ENCODE peak calls at places on chromosomes 1 and 21, in six cellular contexts. Y is hepatocyte, F is mesendoderm, L is PC-9, R is Peyer's patch, U is IMR-90. E is an unnamed sample.
A peak's percentile ranks its signal among the peaks of the same experiment; 100 is the strongest.

GRCh38 chr1:1349256-1350012 is at the start of gene DVL1:
- DNase-seq in Y (peak; percentile 86), F (peak; percentile 75), L (peak; percentile 60), R (peak; percentile 66), U (peak; percentile 58), E (peak; percentile 51)

GRCh38 chr1:23643668-23644554 is 47.7 kb upstream of the RPL11 start:
- DNase-seq in Y (no peak), F (no peak), L (no peak), R (no peak), U (no peak), E (no peak)

GRCh38 chr1:198829948-198830347 is 191.1 kb downstream of the PTPRC start:
- DNase-seq in Y (no peak), F (peak; percentile 59), L (no peak), R (no peak), U (peak; percentile 35), E (no peak)

GRCh38 chr1:226937940-226938725 is 2.0 kb upstream of the COQ8A start:
- DNase-seq in Y (no peak), F (no peak), L (no peak), R (no peak), U (no peak), E (peak; percentile 83)

GRCh38 chr21:45318556-45319341 is 31.1 kb upstream of the POFUT2 start:
- DNase-seq in Y (peak; percentile 78), F (no peak), L (peak; percentile 90), R (no peak), U (peak; percentile 54), E (no peak)

GRCh38 chr1:41918450-41919043 is at the start of gene HIVEP3:
- DNase-seq in Y (no peak), F (peak; percentile 68), L (peak; percentile 14), R (no peak), U (no peak), E (no peak)

GRCh38 chr21:41593784-41594138 is 85.8 kb upstream of the TMPRSS2 start:
- DNase-seq in Y (peak; percentile 71), F (peak; percentile 22), L (no peak), R (no peak), U (no peak), E (peak; percentile 95)

GRCh38 chr1:46526013-46526688 is 25.3 kb downstream of the KNCN start:
- DNase-seq in Y (no peak), F (no peak), L (no peak), R (no peak), U (no peak), E (no peak)

GRCh38 chr1:116262207-116262994 is 110.6 kb upstream of the ATP1A1 start:
- DNase-seq in Y (no peak), F (no peak), L (no peak), R (peak; percentile 22), U (no peak), E (no peak)

GRCh38 chr1:49523764-49524163 is 500.0 kb downstream of the AGBL4 start:
- DNase-seq in Y (no peak), F (no peak), L (no peak), R (no peak), U (no peak), E (no peak)

GRCh38 chr1:154607084-154607747 is 770 bp downstream of the ADAR start:
- DNase-seq in Y (peak; percentile 39), F (peak; percentile 43), L (no peak), R (peak; percentile 36), U (peak; percentile 79), E (peak; percentile 56)

GRCh38 chr1:23194119-23194984 is 22.9 kb downstream of the HTR1D start:
- DNase-seq in Y (no peak), F (peak; percentile 56), L (peak; percentile 46), R (no peak), U (peak; percentile 95), E (no peak)

GRCh38 chr1:231603598-231604275 is 22.9 kb upstream of the DISC1 start:
- DNase-seq in Y (peak; percentile 74), F (peak; percentile 77), L (peak; percentile 40), R (peak; percentile 31), U (peak; percentile 54), E (peak; percentile 71)

GRCh38 chr1:29453502-29454240 is 217.3 kb downstream of the PTPRU start:
- DNase-seq in Y (peak; percentile 63), F (peak; percentile 90), L (peak; percentile 25), R (no peak), U (peak; percentile 53), E (peak; percentile 12)

GRCh38 chr1:89943846-89944781 is 50.8 kb upstream of the ZNF326 start:
- DNase-seq in Y (no peak), F (no peak), L (no peak), R (no peak), U (peak; percentile 31), E (no peak)

GRCh38 chr1:64664287-64664686 is 80.6 kb upstream of the RAVER2 start:
- DNase-seq in Y (no peak), F (no peak), L (no peak), R (no peak), U (no peak), E (no peak)

GRCh38 chr1:28915036-28915895 is 897 bp downstream of the EPB41 start:
- DNase-seq in Y (peak; percentile 64), F (peak; percentile 82), L (peak; percentile 29), R (peak; percentile 26), U (peak; percentile 41), E (peak; percentile 51)

GRCh38 chr1:221736714-221737113 is 5.2 kb downstream of the DUSP10 start:
- DNase-seq in Y (no peak), F (no peak), L (no peak), R (no peak), U (no peak), E (no peak)

GRCh38 chr1:221735976-221736375 is 5.9 kb downstream of the DUSP10 start:
- DNase-seq in Y (no peak), F (no peak), L (no peak), R (no peak), U (no peak), E (no peak)

GRCh38 chr1:221732052-221732451 is 9.8 kb downstream of the DUSP10 start:
- DNase-seq in Y (no peak), F (no peak), L (no peak), R (no peak), U (no peak), E (no peak)

GRCh38 chr1:221729771-221730170 is 12.1 kb downstream of the DUSP10 start:
- DNase-seq in Y (no peak), F (no peak), L (no peak), R (no peak), U (peak; percentile 59), E (no peak)

DNA sequence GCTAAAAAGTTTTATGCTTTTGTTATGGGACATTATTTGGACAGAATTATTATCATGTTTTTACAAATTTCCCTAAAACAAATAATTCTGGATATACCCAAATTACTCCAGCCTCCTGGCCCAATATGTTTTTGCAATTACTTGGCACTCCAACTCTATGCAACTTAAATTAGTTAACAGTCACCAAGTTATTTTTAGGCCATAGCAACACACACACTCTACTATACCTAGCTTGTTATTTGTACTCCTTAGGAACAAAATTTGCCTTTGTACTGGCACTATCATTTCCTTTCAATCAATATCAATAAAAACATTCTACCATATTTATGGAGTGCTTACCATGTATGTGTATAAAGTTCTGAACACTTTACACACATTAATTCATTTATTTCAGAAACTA is 7.7 kb downstream of the DUSP10 start:
- DNase-seq in Y (no peak), F (no peak), L (no peak), R (no peak), U (no peak), E (no peak)
- H3K4me1 ChIP-seq in Y (peaks cover 4% of the 10 kb centered on the region), F (no peaks in the 10 kb centered on the region), L (no peaks in the 10 kb centered on the region), R (peaks cover 17% of the 10 kb centered on the region), U (peaks cover 31% of the 10 kb centered on the region), E (peaks cover 10% of the 10 kb centered on the region)

DNA sequence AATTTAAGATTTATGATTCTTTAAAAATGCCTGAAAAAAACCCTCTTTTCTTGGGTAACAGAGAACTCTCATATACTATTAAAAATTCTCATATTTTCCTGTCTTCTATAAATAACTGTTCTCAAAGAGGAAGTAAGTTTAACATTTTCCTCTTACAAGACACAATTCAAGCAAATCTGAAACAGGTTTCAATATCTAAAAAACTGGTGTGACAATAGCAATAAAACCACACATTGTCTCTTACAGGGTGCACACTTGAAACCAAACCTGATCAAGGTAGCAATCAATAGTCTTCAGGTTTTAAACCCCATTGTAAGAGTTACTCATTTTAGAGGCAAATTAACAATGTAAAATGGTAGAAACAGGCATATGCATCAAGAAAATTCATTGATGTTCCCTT is 28.0 kb downstream of the FUBP1 start:
- DNase-seq in Y (no peak), F (no peak), L (no peak), R (no peak), U (no peak), E (no peak)
- H3K4me1 ChIP-seq in Y (no peaks in the 10 kb centered on the region), F (no peaks in the 10 kb centered on the region), L (no peaks in the 10 kb centered on the region), R (no peaks in the 10 kb centered on the region), U (peaks cover 2% of the 10 kb centered on the region), E (no peaks in the 10 kb centered on the region)

GRCh38 chr1:16371725-16372124 is 4.7 kb downstream of the SZRD1 start:
- DNase-seq in Y (no peak), F (no peak), L (no peak), R (no peak), U (peak; percentile 65), E (no peak)

GRCh38 chr1:16367968-16368910 is 1.2 kb downstream of the SZRD1 start:
- DNase-seq in Y (peak; percentile 45), F (peak; percentile 89), L (no peak), R (no peak), U (peak; percentile 60), E (no peak)

GRCh38 chr1:16367258-16367967 is 371 bp downstream of the SZRD1 start:
- DNase-seq in Y (peak; percentile 91), F (peak; percentile 88), L (peak; percentile 80), R (peak; percentile 79), U (peak; percentile 85), E (peak; percentile 83)

GRCh38 chr1:16372535-16373340 is 5.7 kb downstream of the SZRD1 start:
- DNase-seq in Y (no peak), F (no peak), L (no peak), R (no peak), U (peak; percentile 62), E (peak; percentile 45)

DNA sequence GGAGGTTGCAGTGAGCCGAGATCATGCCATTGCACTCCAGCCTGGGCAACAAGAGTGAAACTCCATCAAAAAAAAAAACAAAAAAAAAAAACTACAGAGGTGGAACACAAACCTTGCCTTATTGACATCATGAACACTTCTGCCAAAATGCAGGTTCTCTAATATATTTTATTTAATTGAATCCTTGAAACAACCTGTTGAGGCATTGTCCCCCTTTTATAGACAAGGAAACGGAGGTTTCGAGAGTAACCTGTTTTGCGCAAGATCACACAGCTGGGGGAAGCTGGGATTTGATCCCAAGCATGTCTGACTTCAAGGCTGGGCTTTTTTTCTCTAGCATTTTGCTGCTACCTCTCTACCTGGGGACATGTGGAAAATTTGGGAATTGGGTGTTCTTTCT is 2.8 kb downstream of the SZRD1 start:
- DNase-seq in Y (no peak), F (no peak), L (no peak), R (no peak), U (no peak), E (no peak)
- H3K4me1 ChIP-seq in Y (peaks cover 30% of the 10 kb centered on the region), F (peaks cover 4% of the 10 kb centered on the region), L (peaks cover 7% of the 10 kb centered on the region), R (peaks cover 59% of the 10 kb centered on the region), U (peaks cover 14% of the 10 kb centered on the region), E (peaks cover 15% of the 10 kb centered on the region)

GRCh38 chr1:18923721-18924610 is 21.6 kb upstream of the ALDH4A1 start:
- DNase-seq in Y (no peak), F (no peak), L (peak; percentile 21), R (no peak), U (peak; percentile 47), E (no peak)

GRCh38 chr1:18920931-18921330 is 18.6 kb upstream of the ALDH4A1 start:
- DNase-seq in Y (no peak), F (no peak), L (no peak), R (no peak), U (no peak), E (no peak)

GRCh38 chr1:18922848-18923475 is 20.6 kb upstream of the ALDH4A1 start:
- DNase-seq in Y (no peak), F (no peak), L (peak; percentile 25), R (no peak), U (no peak), E (no peak)

GRCh38 chr1:18921506-18922251 is 19.3 kb upstream of the ALDH4A1 start:
- DNase-seq in Y (no peak), F (no peak), L (no peak), R (no peak), U (no peak), E (no peak)

GRCh38 chr1:18922319-18922726 is 20.0 kb upstream of the ALDH4A1 start:
- DNase-seq in Y (peak; percentile 82), F (no peak), L (peak; percentile 21), R (peak; percentile 26), U (peak; percentile 85), E (no peak)
- H3K4me1 ChIP-seq in Y (peaks cover 28% of the 10 kb centered on the region), F (no peaks in the 10 kb centered on the region), L (peaks cover 30% of the 10 kb centered on the region), R (peaks cover 46% of the 10 kb centered on the region), U (peaks cover 38% of the 10 kb centered on the region), E (no peaks in the 10 kb centered on the region)